ENCODE peak calls at places on chromosomes 12 and 14, in six cellular contexts. Z is K562, Q is fibroblast of lung, N is keratinocyte, I is hepatocyte, P is H9. K is an unnamed sample.

GRCh38 chr12:104213952-104214351 is 1.6 kb upstream of the TXNRD1 start:
- DNase-seq in N (no peak), Z (no peak), P (no peak), Q (peak; percentile 91), I (no peak), K (no peak)

GRCh38 chr14:37594916-37595808 is at the start of the genes FOXA1 and TTC6:
- DNase-seq in N (no peak), P (peak; percentile 81), Z (peak; percentile 60), I (peak; percentile 80), Q (no peak), K (peak; percentile 62)

GRCh38 chr12:132277961-132278360 is 51.4 kb downstream of the GALNT9 start:
- DNase-seq in P (no peak), N (no peak), Z (no peak), Q (no peak), I (no peak), K (no peak)

GRCh38 chr12:131840643-131841416 is 12.6 kb downstream of the MMP17 start:
- DNase-seq in Q (no peak), N (no peak), I (no peak), Z (no peak), P (no peak), K (no peak)

GRCh38 chr12:70660620-70661219 is 23.5 kb upstream of the PTPRB start:
- DNase-seq in P (no peak), Q (peak; percentile 37), Z (peak; percentile 77), I (peak; percentile 9), N (peak; percentile 78), K (no peak)

GRCh38 chr12:50932787-50933280 is 19.5 kb upstream of the HIGD1C start:
- DNase-seq in P (no peak), N (no peak), Q (no peak), Z (no peak), I (peak; percentile 31), K (no peak)

GRCh38 chr14:23562822-23563472 is 4.6 kb downstream of the AP1G2 start:
- DNase-seq in Q (peak; percentile 50), N (no peak), I (peak; percentile 73), P (peak; percentile 69), Z (peak; percentile 61), K (no peak)

GRCh38 chr14:56145965-56146364 is 27.8 kb downstream of the PELI2 start:
- DNase-seq in I (no peak), N (no peak), P (no peak), Z (no peak), Q (peak; percentile 62), K (no peak)

GRCh38 chr12:3230758-3231375 is 153.7 kb downstream of the TSPAN9 start:
- DNase-seq in Z (no peak), I (no peak), P (no peak), Q (no peak), N (no peak), K (no peak)

GRCh38 chr12:129750426-129750825 is 153.4 kb downstream of the TMEM132D start:
- DNase-seq in Z (no peak), N (no peak), P (no peak), Q (no peak), I (no peak), K (no peak)

GRCh38 chr12:107992870-107993451 is 136.1 kb upstream of the WSCD2 start:
- DNase-seq in Z (peak; percentile 38), Q (peak; percentile 1), N (peak; percentile 9), I (peak; percentile 73), P (peak; percentile 79), K (no peak)

GRCh38 chr14:75928587-75929230 is 53.1 kb downstream of the TGFB3 start:
- DNase-seq in P (no peak), Z (no peak), I (no peak), N (no peak), Q (peak; percentile 35), K (no peak)

GRCh38 chr12:88420460-88420859 is 159.8 kb downstream of the KITLG start:
- DNase-seq in Q (peak; percentile 92), P (no peak), Z (no peak), N (peak; percentile 21), I (no peak), K (no peak)

GRCh38 chr14:54253195-54253947 is 143.4 kb upstream of the CDKN3 start:
- DNase-seq in N (peak; percentile 81), I (peak; percentile 41), Q (peak; percentile 63), P (no peak), Z (no peak), K (peak; percentile 94)

GRCh38 chr12:108156717-108157116 is 27.6 kb downstream of the WSCD2 start:
- DNase-seq in Z (no peak), I (no peak), N (no peak), Q (no peak), P (no peak), K (no peak)

GRCh38 chr14:44952391-44953110 is 9.2 kb downstream of the KLHL28 start:
- DNase-seq in I (no peak), Q (no peak), P (no peak), N (no peak), Z (no peak), K (no peak)

GRCh38 chr14:44959538-44959937 is 2.2 kb downstream of the KLHL28 start:
- DNase-seq in Q (no peak), Z (no peak), I (no peak), N (no peak), P (no peak), K (no peak)

GRCh38 chr14:44956866-44957265 is 4.9 kb downstream of the KLHL28 start:
- DNase-seq in Q (no peak), I (no peak), N (no peak), Z (no peak), P (no peak), K (no peak)

GRCh38 chr14:44955528-44955927 is 6.2 kb downstream of the KLHL28 start:
- DNase-seq in N (no peak), Z (no peak), Q (no peak), P (no peak), I (no peak), K (no peak)

GRCh38 chr14:44954750-44955149 is 7.0 kb downstream of the KLHL28 start:
- DNase-seq in P (no peak), I (no peak), Z (no peak), N (no peak), Q (no peak), K (no peak)
- H4K20me1 ChIP-seq in P (no peaks in the 10 kb centered on the region), I (peaks cover 7% of the 10 kb centered on the region), Z (no peaks in the 10 kb centered on the region), N (no peaks in the 10 kb centered on the region), Q (no peaks in the 10 kb centered on the region), K (peaks cover 11% of the 10 kb centered on the region)

GRCh38 chr12:118853634-118854033 is 127.7 kb upstream of the SRRM4 start:
- DNase-seq in Q (no peak), Z (no peak), I (peak; percentile 7), P (peak; percentile 45), N (no peak), K (no peak)
- TF ChIP-seq CTCF in Q (no peak), Z (no peak), I (no peak), P (peak; percentile 60), N (peak; percentile 9), K (no peak)

DNA sequence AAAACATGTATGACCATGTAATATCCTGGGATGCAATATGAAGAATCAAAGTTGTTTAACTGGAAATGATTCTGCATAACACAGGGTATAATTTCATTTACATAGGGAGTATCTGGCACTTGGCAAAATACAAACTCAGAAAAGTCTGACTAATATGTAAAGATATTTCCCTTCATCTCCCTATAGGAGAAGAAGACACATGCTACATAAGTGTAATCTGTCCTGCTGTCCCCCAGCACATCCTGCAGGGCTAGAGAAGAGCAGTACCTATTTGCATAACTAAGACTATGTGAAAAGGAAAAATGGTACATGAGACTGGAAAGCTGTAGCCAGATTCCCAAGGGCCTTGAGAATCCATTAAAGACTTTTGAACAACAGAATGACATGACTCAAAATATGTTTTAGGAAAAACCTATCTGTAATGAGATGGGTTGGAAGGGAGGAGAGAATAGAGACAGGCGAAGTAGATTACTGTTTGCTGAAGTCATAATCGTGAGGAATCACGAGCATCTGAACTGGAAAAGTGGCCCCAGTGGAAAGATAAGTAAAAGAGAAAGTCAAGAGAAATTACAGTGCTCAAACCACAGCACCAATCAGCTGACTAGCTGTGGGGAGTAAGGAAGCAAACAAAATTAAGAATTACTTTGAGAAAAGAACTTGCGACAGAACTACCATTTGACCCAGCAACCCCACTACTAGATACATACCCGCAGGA is 155.1 kb upstream of the HMGA2 start:
- DNase-seq in N (no peak), Z (no peak), P (no peak), Q (peak; percentile 28), I (no peak), K (no peak)
- H3K4me1 ChIP-seq in N (peaks cover 57% of the 10 kb centered on the region), Z (peaks cover 54% of the 10 kb centered on the region), P (no peaks in the 10 kb centered on the region), Q (peaks cover 2% of the 10 kb centered on the region), I (no peaks in the 10 kb centered on the region), K (peaks cover 5% of the 10 kb centered on the region)

GRCh38 chr14:69666698-69667211 is 55.4 kb downstream of the SUSD6 start:
- DNase-seq in Q (peak; percentile 15), I (no peak), Z (no peak), N (no peak), P (no peak), K (peak; percentile 24)
- H4K20me1 ChIP-seq in Q (no peaks in the 10 kb centered on the region), I (peaks cover 27% of the 10 kb centered on the region), Z (peaks cover 4% of the 10 kb centered on the region), N (peaks cover 2% of the 10 kb centered on the region), P (no peaks in the 10 kb centered on the region), K (no peaks in the 10 kb centered on the region)

DNA sequence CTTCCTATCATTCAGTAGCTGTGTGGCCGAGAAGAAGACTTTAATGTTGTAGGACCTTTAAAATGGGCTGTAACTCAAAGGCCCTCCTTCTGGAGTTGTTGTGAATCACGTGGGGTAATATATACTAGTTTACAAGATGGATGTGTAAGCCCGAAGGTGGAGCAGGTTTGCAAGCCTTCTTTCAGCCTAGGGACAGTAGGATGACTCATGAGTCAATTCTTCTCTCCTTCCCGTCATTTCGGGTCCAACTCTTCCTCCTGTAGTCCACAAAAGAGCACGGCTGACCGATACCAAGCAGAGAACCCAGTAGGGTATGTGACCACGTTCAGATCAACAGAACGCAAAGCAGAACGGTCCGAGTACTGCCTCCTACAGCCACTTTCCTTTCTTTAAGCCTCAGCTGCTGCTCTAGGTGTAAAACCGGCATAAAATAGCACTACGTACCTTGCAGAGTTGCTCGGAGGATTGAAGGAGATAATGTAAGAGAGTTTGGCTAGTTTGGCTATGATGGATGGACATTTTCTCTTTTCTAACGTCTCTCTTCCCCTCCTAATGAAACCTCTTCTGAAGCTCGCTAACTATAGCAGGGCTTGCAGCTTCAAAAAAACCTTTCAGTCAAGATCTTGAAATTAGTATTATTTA is 1.3 kb upstream of the RASSF3 start:
- DNase-seq in Q (peak; percentile 58), P (peak; percentile 67), I (peak; percentile 68), N (peak; percentile 71), Z (peak; percentile 70), K (peak; percentile 40)
- TF ChIP-seq CTCF in Q (no peak), P (no peak), I (peak; percentile 33), N (no peak), Z (no peak), K (no peak)